ENCODE peak calls at places on chromosomes 4 and X, in eight cellular contexts. M is left ventricle myocardium superior, I is mesendoderm, F is RKO, S is HFF-Myc, X is uterus, E is pulmonary artery endothelial cell, G is GM20000. J is an unnamed sample.

GRCh38 chr4:148454835-148455234 is 12.6 kb upstream of the NR3C2 start:
- DNase-seq in M (no peak), I (no peak), F (no peak), S (no peak), X (no peak), E (no peak), G (no peak), J (no peak)

GRCh38 chrX:153813161-153813560 is 17.2 kb downstream of the PDZD4 start:
- DNase-seq in M (no peak), I (no peak), F (no peak), S (no peak), X (no peak), E (no peak), G (no peak), J (no peak)

GRCh38 chr4:113505057-113505456 is 256.5 kb downstream of the CAMK2D start:
- DNase-seq in M (no peak), I (no peak), F (no peak), S (no peak), X (no peak), E (no peak), G (no peak), J (no peak)

GRCh38 chr4:175469519-175469918 is 342.5 kb downstream of the GPM6A start:
- DNase-seq in M (no peak), I (peak), F (no peak), S (no peak), X (no peak), E (no peak), G (no peak), J (peak)

GRCh38 chr4:183504930-183505555 is at the start of gene ING2:
- DNase-seq in M (no peak), I (peak), F (peak), S (no peak), X (peak), E (no peak), G (peak), J (peak)

GRCh38 chr4:94516999-94517398 is 65.3 kb downstream of the PDLIM5 start:
- DNase-seq in M (no peak), I (no peak), F (no peak), S (no peak), X (no peak), E (no peak), G (no peak), J (no peak)

GRCh38 chr4:26086621-26087068 is 172.6 kb downstream of the SMIM20 start:
- DNase-seq in M (no peak), I (no peak), F (no peak), S (no peak), X (no peak), E (no peak), G (no peak), J (no peak)

GRCh38 chr4:140736669-140737343 is 19.4 kb downstream of the TBC1D9 start:
- DNase-seq in M (no peak), I (peak), F (no peak), S (no peak), X (no peak), E (no peak), G (no peak), J (no peak)

GRCh38 chr4:109609431-109609830 is 49.4 kb downstream of the MCUB start:
- DNase-seq in M (no peak), I (no peak), F (no peak), S (no peak), X (no peak), E (no peak), G (no peak), J (no peak)

GRCh38 chrX:153649915-153650782 is 3.1 kb downstream of the DUSP9 start:
- DNase-seq in M (no peak), I (no peak), F (no peak), S (no peak), X (no peak), E (no peak), G (peak), J (no peak)

GRCh38 chr4:32010221-32010620 is 1290.1 kb downstream of the PCDH7 start:
- DNase-seq in M (no peak), I (peak), F (no peak), S (no peak), X (no peak), E (no peak), G (no peak), J (no peak)

GRCh38 chrX:54714424-54714823 is 83.6 kb downstream of the ITIH6 start:
- DNase-seq in M (no peak), I (no peak), F (no peak), S (no peak), X (no peak), E (no peak), G (no peak), J (no peak)

GRCh38 chrX:8946488-8947050 is 87.4 kb downstream of the FAM9B start:
- DNase-seq in M (no peak), I (no peak), F (no peak), S (no peak), X (no peak), E (no peak), G (no peak), J (no peak)

GRCh38 chrX:30874851-30875250 is 14.2 kb downstream of the TAB3 start:
- DNase-seq in M (no peak), I (no peak), F (no peak), S (no peak), X (no peak), E (no peak), G (no peak), J (no peak)

GRCh38 chr4:86498560-86499166 is 95.5 kb upstream of the PTPN13 start:
- DNase-seq in M (no peak), I (peak), F (peak), S (no peak), X (no peak), E (no peak), G (peak), J (peak)

GRCh38 chr4:137739391-137739790 is 207.1 kb upstream of the PCDH18 start:
- DNase-seq in M (no peak), I (peak), F (no peak), S (no peak), X (no peak), E (no peak), G (no peak), J (no peak)

GRCh38 chrX:21167028-21167427 is 207.2 kb upstream of the CNKSR2 start:
- DNase-seq in M (no peak), I (no peak), F (no peak), S (no peak), X (no peak), E (no peak), G (no peak), J (no peak)

GRCh38 chr4:147543039-147543438 is 62.1 kb downstream of the EDNRA start:
- DNase-seq in M (no peak), I (no peak), F (no peak), S (no peak), X (no peak), E (no peak), G (no peak), J (no peak)

GRCh38 chrX:38804481-38805293 is 3.4 kb downstream of the MID1IP1 start:
- DNase-seq in M (peak), I (peak), F (no peak), S (no peak), X (peak), E (no peak), G (peak), J (peak)

GRCh38 chrX:11480626-11481025 is 185.1 kb downstream of the ARHGAP6 start:
- DNase-seq in M (no peak), I (no peak), F (no peak), S (no peak), X (no peak), E (peak), G (no peak), J (no peak)

GRCh38 chr4:76342191-76342590 is 35.7 kb downstream of the STBD1 start:
- DNase-seq in M (no peak), I (no peak), F (no peak), S (no peak), X (no peak), E (no peak), G (no peak), J (no peak)

GRCh38 chrX:135707880-135708279 is 5.6 kb upstream of the CT45A1 start:
- DNase-seq in M (no peak), I (peak), F (peak), S (no peak), X (no peak), E (no peak), G (peak), J (peak)

GRCh38 chr4:31655328-31655727 is 935.2 kb downstream of the PCDH7 start:
- DNase-seq in M (no peak), I (no peak), F (no peak), S (no peak), X (no peak), E (no peak), G (no peak), J (no peak)

GRCh38 chr4:172232966-172233365 is 419.8 kb downstream of the GALNTL6 start:
- DNase-seq in M (no peak), I (peak), F (peak), S (no peak), X (no peak), E (no peak), G (no peak), J (no peak)

GRCh38 chr4:84171871-84172270 is 327.2 kb downstream of the NKX6-1 start:
- DNase-seq in M (no peak), I (no peak), F (no peak), S (no peak), X (no peak), E (no peak), G (no peak), J (no peak)

GRCh38 chr4:8392591-8393190 is 47.8 kb downstream of the ACOX3 start:
- DNase-seq in M (peak), I (peak), F (no peak), S (no peak), X (no peak), E (no peak), G (no peak), J (peak)

GRCh38 chrX:331145-331771 is 12.7 kb upstream of the GTPBP6 start:
- DNase-seq in M (peak), I (no peak), F (no peak), S (no peak), X (no peak), E (no peak), G (no peak), J (peak)

GRCh38 chr4:137968956-137969709 is 273.0 kb downstream of the SLC7A11 start:
- DNase-seq in M (no peak), I (peak), F (no peak), S (no peak), X (no peak), E (no peak), G (no peak), J (no peak)

GRCh38 chr4:212438-213174 is 88.3 kb downstream of the ZNF718 start:
- DNase-seq in M (peak), I (peak), F (no peak), S (peak), X (peak), E (peak), G (no peak), J (no peak)

GRCh38 chrX:42089014-42089413 is 165.7 kb upstream of the CASK start:
- DNase-seq in M (no peak), I (no peak), F (no peak), S (no peak), X (no peak), E (no peak), G (no peak), J (no peak)

GRCh38 chrX:9746148-9746880 is 19.3 kb downstream of the GPR143 start:
- DNase-seq in M (no peak), I (peak), F (no peak), S (no peak), X (no peak), E (peak), G (no peak), J (no peak)